ENCODE peak calls at places on chromosomes 11 and 22, in five cellular contexts. W is A549, E is heart left ventricle, P is HepG2, D is left ventricle myocardium inferior. J is an unnamed sample.
A peak's percentile ranks its signal among the peaks of the same experiment; 100 is the strongest.

GRCh38 chr22:46082633-46083032 is 67.7 kb upstream of the PPARA start:
- DNase-seq in W (no peak), E (no peak), P (no peak), D (no peak), J (peak; percentile 13)

GRCh38 chr11:111846640-111847039 is 24.7 kb downstream of the ALG9 start:
- DNase-seq in W (no peak), E (no peak), P (no peak), D (no peak), J (no peak)

GRCh38 chr11:46336781-46337180 is 10.5 kb upstream of the DGKZ start:
- DNase-seq in W (no peak), E (no peak), P (no peak), D (no peak), J (no peak)

GRCh38 chr22:44220727-44221680 is 40.3 kb downstream of the PARVG start:
- DNase-seq in W (no peak), E (no peak), P (no peak), D (no peak), J (no peak)

GRCh38 chr22:41341990-41342389 is 39.8 kb upstream of the TEF start:
- DNase-seq in W (no peak), E (no peak), P (no peak), D (no peak), J (no peak)

GRCh38 chr11:13701506-13701905 is 33.0 kb downstream of the FAR1 start:
- DNase-seq in W (no peak), E (no peak), P (peak; percentile 3), D (no peak), J (no peak)

GRCh38 chr11:77776455-77776854 is 44.1 kb downstream of the RSF1 start:
- DNase-seq in W (peak; percentile 21), E (no peak), P (peak; percentile 29), D (no peak), J (no peak)

GRCh38 chr11:104222464-104222863 is 58.5 kb upstream of the PDGFD start:
- DNase-seq in W (no peak), E (no peak), P (no peak), D (no peak), J (no peak)

GRCh38 chr11:114448749-114449484 is 9.7 kb downstream of the REXO2 start:
- DNase-seq in W (no peak), E (no peak), P (no peak), D (no peak), J (no peak)

GRCh38 chr22:21624880-21625791 is 4.7 kb downstream of the YDJC start:
- DNase-seq in W (no peak), E (no peak), P (no peak), D (no peak), J (no peak)

GRCh38 chr11:19382131-19382611 is 141.4 kb upstream of the E2F8 start:
- DNase-seq in W (no peak), E (no peak), P (no peak), D (no peak), J (peak; percentile 75)

GRCh38 chr22:37563153-37564081 is 3.1 kb downstream of the CDC42EP1 start:
- DNase-seq in W (peak; percentile 83), E (peak; percentile 67), P (peak; percentile 97), D (peak; percentile 69), J (peak; percentile 90)

GRCh38 chr11:61886643-61887042 is 4.7 kb downstream of the FADS3 start:
- DNase-seq in W (no peak), E (no peak), P (no peak), D (no peak), J (no peak)

GRCh38 chr11:120332822-120333716 is 3.1 kb upstream of the ARHGEF12 start:
- DNase-seq in W (no peak), E (no peak), P (no peak), D (no peak), J (no peak)

GRCh38 chr22:45968003-45968650 is 8.8 kb downstream of the WNT7B start:
- DNase-seq in W (no peak), E (no peak), P (no peak), D (no peak), J (no peak)

GRCh38 chr11:10806206-10806605 is 2.5 kb downstream of the EIF4G2 start:
- DNase-seq in W (no peak), E (no peak), P (no peak), D (no peak), J (no peak)

GRCh38 chr22:27768027-27768640 is 33.4 kb downstream of the MN1 start:
- DNase-seq in W (no peak), E (no peak), P (no peak), D (no peak), J (no peak)

GRCh38 chr22:27764722-27765236 is 36.8 kb downstream of the MN1 start:
- DNase-seq in W (no peak), E (no peak), P (no peak), D (no peak), J (no peak)

GRCh38 chr22:27769012-27769411 is 32.5 kb downstream of the MN1 start:
- DNase-seq in W (no peak), E (no peak), P (no peak), D (no peak), J (no peak)

GRCh38 chr22:27765706-27766291 is 35.8 kb downstream of the MN1 start:
- DNase-seq in W (no peak), E (no peak), P (no peak), D (no peak), J (no peak)

DNA sequence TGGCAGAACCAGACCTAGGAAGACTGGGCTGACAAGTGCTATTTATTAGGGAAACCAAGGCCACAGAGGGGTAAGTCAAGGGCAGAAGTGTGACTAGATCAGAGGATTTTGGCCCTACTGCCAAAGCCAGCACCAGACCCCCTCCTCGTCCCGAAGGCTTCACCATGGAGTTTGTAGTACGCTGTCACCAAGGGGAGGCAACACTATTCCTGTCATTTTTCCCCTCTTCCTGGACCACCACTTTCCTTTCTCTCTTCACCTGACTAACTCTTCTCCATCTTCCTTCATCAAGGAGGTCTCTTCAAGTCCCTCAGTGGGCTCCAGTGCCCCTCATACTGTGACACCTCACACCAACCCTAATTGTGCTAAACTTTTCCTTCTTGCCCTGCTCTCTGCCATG is 34.9 kb downstream of the MN1 start:
- DNase-seq in W (no peak), E (no peak), P (no peak), D (no peak), J (no peak)
- H3K27ac ChIP-seq in W (no peak overlapping the region), E (no peak overlapping the region), P (no peak overlapping the region), D (no peak overlapping the region), J (no peak overlapping the region)

DNA sequence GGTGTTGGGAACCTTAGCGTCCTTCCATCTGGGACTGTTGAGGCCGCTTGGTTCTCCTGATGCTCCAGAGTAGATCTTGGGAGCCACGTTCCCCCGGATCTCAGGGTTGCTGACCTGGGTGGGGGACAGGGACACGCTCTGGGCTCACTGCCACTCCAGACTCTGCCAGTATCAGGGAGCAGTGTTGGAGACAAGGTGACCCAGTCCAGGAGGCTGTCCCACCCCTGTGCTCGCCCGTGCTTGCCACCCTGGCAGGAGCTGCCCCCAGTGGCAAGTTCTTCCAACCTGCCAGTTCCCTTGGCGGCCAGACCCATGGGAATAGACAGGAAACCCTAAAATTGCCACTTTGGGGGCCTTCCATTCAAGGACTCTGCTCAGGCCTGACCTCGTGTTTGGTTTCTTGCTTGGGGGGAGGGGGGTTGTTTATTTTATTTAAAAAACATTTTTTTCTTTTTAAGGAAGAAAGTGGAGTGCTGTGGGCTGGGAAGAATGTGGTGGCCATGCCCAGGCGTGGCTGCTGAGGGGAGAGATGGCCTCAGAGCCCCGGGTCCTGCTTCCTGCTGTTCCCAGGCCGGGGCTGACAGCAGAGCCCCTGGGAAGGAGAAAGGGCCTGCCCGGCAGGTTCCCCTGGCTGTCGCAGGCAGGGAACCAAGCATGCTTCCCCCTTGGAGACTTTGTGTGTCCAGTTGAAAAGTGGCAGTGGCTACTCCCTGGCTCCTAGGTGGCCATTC is 7.2 kb downstream of the GRK2 start:
- DNase-seq in W (no peak), E (peak; percentile 51), P (no peak), D (no peak), J (no peak)
- H3K4me1 ChIP-seq in W (peaks cover 11% of the 10 kb centered on the region), E (peaks cover 100% of the 10 kb centered on the region), P (peaks cover 30% of the 10 kb centered on the region), D (peaks cover 100% of the 10 kb centered on the region), J (peaks cover 95% of the 10 kb centered on the region)

GRCh38 chr22:39809772-39810557 is 83.6 kb downstream of the ENTHD1 start:
- DNase-seq in W (no peak), E (no peak), P (no peak), D (no peak), J (no peak)

GRCh38 chr22:39805117-39805516 is 88.4 kb downstream of the ENTHD1 start:
- DNase-seq in W (no peak), E (no peak), P (no peak), D (no peak), J (no peak)

GRCh38 chr22:39802682-39803081 is 90.9 kb downstream of the ENTHD1 start:
- DNase-seq in W (no peak), E (no peak), P (no peak), D (no peak), J (no peak)

DNA sequence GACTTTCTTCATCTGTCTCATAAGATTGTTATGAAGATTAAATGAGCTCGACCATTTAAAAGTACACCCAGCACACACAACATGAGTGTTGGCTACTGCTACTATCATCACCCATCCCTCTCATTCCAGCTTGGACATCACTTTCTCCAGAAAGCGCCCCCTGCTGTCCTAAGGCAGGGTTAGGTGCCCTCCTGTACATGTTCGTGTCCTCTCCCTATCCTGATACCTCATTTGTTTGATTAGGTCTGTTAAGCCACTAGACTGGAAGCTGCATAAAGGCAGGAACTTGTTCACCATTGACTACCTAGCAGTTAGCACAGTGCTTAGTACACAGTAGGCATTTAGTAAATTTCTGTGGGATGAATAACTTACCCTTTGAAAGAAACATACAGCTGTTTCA is 85.5 kb downstream of the ENTHD1 start:
- DNase-seq in W (peak; percentile 36), E (no peak), P (peak; percentile 30), D (no peak), J (no peak)
- TF ChIP-seq CTCF in W (no peak), E (no peak), P (peak; percentile 56), D (peak; percentile 36), J (no peak)

GRCh38 chr22:28750471-28750881 is 8.6 kb downstream of the HSCB start:
- DNase-seq in W (no peak), E (no peak), P (no peak), D (no peak), J (no peak)
- H3K27ac ChIP-seq in W (no peak overlapping the region), E (peak overlapping the region; percentile 9), P (no peak overlapping the region), D (peak overlapping the region; percentile 4), J (no peak overlapping the region)

GRCh38 chr11:44840526-44840925 is 110.2 kb downstream of the TP53I11 start:
- DNase-seq in W (no peak), E (no peak), P (no peak), D (no peak), J (no peak)

GRCh38 chr11:44842219-44842618 is 108.5 kb downstream of the TP53I11 start:
- DNase-seq in W (no peak), E (no peak), P (no peak), D (no peak), J (no peak)

GRCh38 chr11:44839458-44840084 is 111.1 kb downstream of the TP53I11 start:
- DNase-seq in W (no peak), E (no peak), P (no peak), D (no peak), J (no peak)

GRCh38 chr11:44837650-44838049 is 110.9 kb downstream of the TSPAN18 start:
- DNase-seq in W (no peak), E (no peak), P (no peak), D (no peak), J (no peak)

DNA sequence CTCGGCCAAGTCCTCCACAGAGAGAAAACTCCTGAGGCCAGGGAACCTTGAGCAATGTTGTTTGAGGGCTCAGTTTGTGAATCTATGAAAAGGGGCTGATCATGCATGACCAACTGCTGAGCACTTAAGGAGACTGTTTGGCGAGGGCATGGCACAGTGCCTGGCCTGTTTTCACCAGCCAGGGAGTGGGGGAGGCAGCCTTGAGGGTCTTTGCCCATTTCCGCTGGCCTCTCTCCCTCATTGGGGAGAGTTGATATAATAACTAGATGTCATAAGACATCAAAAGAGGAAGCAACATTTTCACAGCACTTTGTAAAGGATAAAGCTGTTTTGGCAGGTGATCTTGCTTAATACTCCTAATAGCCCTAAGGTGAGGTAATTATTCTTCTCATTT is 110.6 kb downstream of the TP53I11 start:
- DNase-seq in W (no peak), E (no peak), P (no peak), D (no peak), J (no peak)
- H3K4me1 ChIP-seq in W (no peaks in the 10 kb centered on the region), E (peaks cover 12% of the 10 kb centered on the region), P (no peaks in the 10 kb centered on the region), D (peaks cover 26% of the 10 kb centered on the region), J (peaks cover 5% of the 10 kb centered on the region)